ENCODE peak calls at places on chromosomes 4 and X, in nine cellular contexts. One of them, this sample, is unnamed.

GRCh38 chr4:101158136-101158485 is 189.2 kb downstream of the PPP3CA start:
- DNase-seq in SK-N-SH: no peak
- DNase-seq in ELR: peak
- DNase-seq in HT-29: no peak
- DNase-seq in NAMALWA: no peak
- DNase-seq in WERI-Rb-1: no peak
- DNase-seq in brain microvascular endothelial cell: no peak
- DNase-seq in NCI-H1105 treated with DMSO at 0.1 percent for 48 hours: no peak
- DNase-seq in heart left ventricle: no peak
- DNase-seq in this sample: no peak

GRCh38 chrX:11435568-11435967 is 142.4 kb downstream of the AMELX start:
- DNase-seq in brain microvascular endothelial cell: no peak
- DNase-seq in ELR: peak
- DNase-seq in NCI-H1105 treated with DMSO at 0.1 percent for 48 hours: no peak
- DNase-seq in HT-29: no peak
- DNase-seq in WERI-Rb-1: no peak
- DNase-seq in NAMALWA: no peak
- DNase-seq in heart left ventricle: no peak
- DNase-seq in SK-N-SH: no peak
- DNase-seq in this sample: no peak

GRCh38 chrX:17744896-17745523 is 7.7 kb downstream of the SCML1 start:
- DNase-seq in WERI-Rb-1: no peak
- DNase-seq in brain microvascular endothelial cell: no peak
- DNase-seq in NAMALWA: peak
- DNase-seq in NCI-H1105 treated with DMSO at 0.1 percent for 48 hours: peak
- DNase-seq in ELR: peak
- DNase-seq in heart left ventricle: no peak
- DNase-seq in SK-N-SH: no peak
- DNase-seq in HT-29: peak
- DNase-seq in this sample: no peak

GRCh38 chr4:67909910-67910905 is 26.4 kb upstream of the TMPRSS11D start:
- DNase-seq in NCI-H1105 treated with DMSO at 0.1 percent for 48 hours: no peak
- DNase-seq in heart left ventricle: no peak
- DNase-seq in ELR: peak
- DNase-seq in SK-N-SH: no peak
- DNase-seq in brain microvascular endothelial cell: no peak
- DNase-seq in WERI-Rb-1: no peak
- DNase-seq in NAMALWA: peak
- DNase-seq in HT-29: peak
- DNase-seq in this sample: peak

GRCh38 chr4:48862038-48862437 is 31.1 kb downstream of the OCIAD1 start:
- DNase-seq in ELR: no peak
- DNase-seq in brain microvascular endothelial cell: no peak
- DNase-seq in NAMALWA: no peak
- DNase-seq in WERI-Rb-1: no peak
- DNase-seq in HT-29: no peak
- DNase-seq in NCI-H1105 treated with DMSO at 0.1 percent for 48 hours: no peak
- DNase-seq in heart left ventricle: no peak
- DNase-seq in SK-N-SH: no peak
- DNase-seq in this sample: no peak

GRCh38 chr4:126065016-126065415 is 750.3 kb downstream of the FAT4 start:
- DNase-seq in ELR: no peak
- DNase-seq in brain microvascular endothelial cell: no peak
- DNase-seq in HT-29: no peak
- DNase-seq in NCI-H1105 treated with DMSO at 0.1 percent for 48 hours: no peak
- DNase-seq in heart left ventricle: no peak
- DNase-seq in NAMALWA: no peak
- DNase-seq in SK-N-SH: no peak
- DNase-seq in WERI-Rb-1: no peak
- DNase-seq in this sample: no peak

GRCh38 chrX:34586936-34587335 is 70.1 kb downstream of the TMEM47 start:
- DNase-seq in brain microvascular endothelial cell: no peak
- DNase-seq in heart left ventricle: no peak
- DNase-seq in NCI-H1105 treated with DMSO at 0.1 percent for 48 hours: no peak
- DNase-seq in ELR: no peak
- DNase-seq in SK-N-SH: no peak
- DNase-seq in NAMALWA: no peak
- DNase-seq in WERI-Rb-1: no peak
- DNase-seq in HT-29: no peak
- DNase-seq in this sample: no peak

GRCh38 chrX:111823703-111824102 is 52.3 kb upstream of the TRPC5OS start:
- DNase-seq in HT-29: no peak
- DNase-seq in heart left ventricle: no peak
- DNase-seq in brain microvascular endothelial cell: no peak
- DNase-seq in ELR: no peak
- DNase-seq in NCI-H1105 treated with DMSO at 0.1 percent for 48 hours: no peak
- DNase-seq in SK-N-SH: no peak
- DNase-seq in WERI-Rb-1: no peak
- DNase-seq in NAMALWA: no peak
- DNase-seq in this sample: no peak

GRCh38 chr4:122625156-122625555 is 4.3 kb upstream of the IL21 start:
- DNase-seq in ELR: no peak
- DNase-seq in heart left ventricle: no peak
- DNase-seq in HT-29: no peak
- DNase-seq in brain microvascular endothelial cell: peak
- DNase-seq in NAMALWA: no peak
- DNase-seq in WERI-Rb-1: no peak
- DNase-seq in NCI-H1105 treated with DMSO at 0.1 percent for 48 hours: no peak
- DNase-seq in SK-N-SH: no peak
- DNase-seq in this sample: no peak

GRCh38 chr4:57110635-57111546 is 706 bp upstream of the IGFBP7 start:
- DNase-seq in SK-N-SH: peak
- DNase-seq in NCI-H1105 treated with DMSO at 0.1 percent for 48 hours: no peak
- DNase-seq in brain microvascular endothelial cell: peak
- DNase-seq in WERI-Rb-1: peak
- DNase-seq in heart left ventricle: peak
- DNase-seq in ELR: peak
- DNase-seq in HT-29: no peak
- DNase-seq in NAMALWA: no peak
- DNase-seq in this sample: no peak

GRCh38 chrX:18548996-18549395 is 122.9 kb downstream of the RS1 start:
- DNase-seq in WERI-Rb-1: no peak
- DNase-seq in heart left ventricle: no peak
- DNase-seq in brain microvascular endothelial cell: no peak
- DNase-seq in ELR: no peak
- DNase-seq in HT-29: no peak
- DNase-seq in NCI-H1105 treated with DMSO at 0.1 percent for 48 hours: no peak
- DNase-seq in NAMALWA: no peak
- DNase-seq in SK-N-SH: no peak
- DNase-seq in this sample: no peak

GRCh38 chrX:7950865-7951264 is 23.7 kb upstream of the PNPLA4 start:
- DNase-seq in brain microvascular endothelial cell: no peak
- DNase-seq in NCI-H1105 treated with DMSO at 0.1 percent for 48 hours: no peak
- DNase-seq in NAMALWA: no peak
- DNase-seq in HT-29: no peak
- DNase-seq in WERI-Rb-1: no peak
- DNase-seq in SK-N-SH: no peak
- DNase-seq in heart left ventricle: no peak
- DNase-seq in ELR: no peak
- DNase-seq in this sample: peak

GRCh38 chr4:5798447-5798846 is 87.4 kb downstream of the EVC start:
- DNase-seq in heart left ventricle: peak
- DNase-seq in HT-29: no peak
- DNase-seq in NAMALWA: no peak
- DNase-seq in brain microvascular endothelial cell: no peak
- DNase-seq in NCI-H1105 treated with DMSO at 0.1 percent for 48 hours: no peak
- DNase-seq in SK-N-SH: no peak
- DNase-seq in ELR: no peak
- DNase-seq in WERI-Rb-1: no peak
- DNase-seq in this sample: no peak

GRCh38 chr4:151541438-151542071 is 132.6 kb downstream of the FHIP1A start:
- DNase-seq in brain microvascular endothelial cell: peak
- DNase-seq in ELR: peak
- DNase-seq in NAMALWA: no peak
- DNase-seq in heart left ventricle: no peak
- DNase-seq in SK-N-SH: peak
- DNase-seq in NCI-H1105 treated with DMSO at 0.1 percent for 48 hours: peak
- DNase-seq in HT-29: peak
- DNase-seq in WERI-Rb-1: no peak
- DNase-seq in this sample: no peak

GRCh38 chr4:86670739-86671138 is 76.6 kb downstream of the PTPN13 start:
- DNase-seq in brain microvascular endothelial cell: peak
- DNase-seq in heart left ventricle: no peak
- DNase-seq in SK-N-SH: no peak
- DNase-seq in NCI-H1105 treated with DMSO at 0.1 percent for 48 hours: no peak
- DNase-seq in HT-29: peak
- DNase-seq in WERI-Rb-1: no peak
- DNase-seq in NAMALWA: no peak
- DNase-seq in ELR: peak
- DNase-seq in this sample: no peak

GRCh38 chr4:15899511-15899910 is 39.0 kb downstream of the FGFBP1 start:
- DNase-seq in heart left ventricle: no peak
- DNase-seq in NCI-H1105 treated with DMSO at 0.1 percent for 48 hours: no peak
- DNase-seq in brain microvascular endothelial cell: no peak
- DNase-seq in WERI-Rb-1: no peak
- DNase-seq in HT-29: no peak
- DNase-seq in ELR: no peak
- DNase-seq in NAMALWA: no peak
- DNase-seq in SK-N-SH: no peak
- DNase-seq in this sample: no peak

GRCh38 chrX:30971761-30972603 is 82.9 kb upstream of the TAB3 start:
- DNase-seq in NAMALWA: peak
- DNase-seq in heart left ventricle: peak
- DNase-seq in SK-N-SH: peak
- DNase-seq in brain microvascular endothelial cell: peak
- DNase-seq in WERI-Rb-1: peak
- DNase-seq in ELR: peak
- DNase-seq in HT-29: peak
- DNase-seq in NCI-H1105 treated with DMSO at 0.1 percent for 48 hours: peak
- DNase-seq in this sample: peak

GRCh38 chr4:140790171-140790570 is 34.0 kb upstream of the TBC1D9 start:
- DNase-seq in heart left ventricle: no peak
- DNase-seq in NCI-H1105 treated with DMSO at 0.1 percent for 48 hours: no peak
- DNase-seq in brain microvascular endothelial cell: no peak
- DNase-seq in HT-29: no peak
- DNase-seq in NAMALWA: no peak
- DNase-seq in SK-N-SH: no peak
- DNase-seq in ELR: no peak
- DNase-seq in WERI-Rb-1: no peak
- DNase-seq in this sample: no peak

GRCh38 chrX:1246816-1247215 is 21.8 kb upstream of the CSF2RA start:
- DNase-seq in NCI-H1105 treated with DMSO at 0.1 percent for 48 hours: no peak
- DNase-seq in HT-29: peak
- DNase-seq in brain microvascular endothelial cell: peak
- DNase-seq in WERI-Rb-1: peak
- DNase-seq in ELR: peak
- DNase-seq in heart left ventricle: peak
- DNase-seq in SK-N-SH: peak
- DNase-seq in NAMALWA: peak
- DNase-seq in this sample: peak

GRCh38 chr4:53478671-53479456 is 101.4 kb downstream of the FIP1L1 start:
- DNase-seq in heart left ventricle: no peak
- DNase-seq in NAMALWA: no peak
- DNase-seq in ELR: peak
- DNase-seq in HT-29: no peak
- DNase-seq in NCI-H1105 treated with DMSO at 0.1 percent for 48 hours: no peak
- DNase-seq in WERI-Rb-1: no peak
- DNase-seq in SK-N-SH: no peak
- DNase-seq in brain microvascular endothelial cell: peak
- DNase-seq in this sample: no peak

GRCh38 chr4:120760047-120760446 is 162.5 kb downstream of the PRDM5 start:
- DNase-seq in heart left ventricle: no peak
- DNase-seq in NCI-H1105 treated with DMSO at 0.1 percent for 48 hours: no peak
- DNase-seq in NAMALWA: no peak
- DNase-seq in HT-29: no peak
- DNase-seq in SK-N-SH: no peak
- DNase-seq in WERI-Rb-1: no peak
- DNase-seq in ELR: no peak
- DNase-seq in brain microvascular endothelial cell: no peak
- DNase-seq in this sample: no peak

GRCh38 chr4:94504545-94504944 is 52.8 kb downstream of the PDLIM5 start:
- DNase-seq in NCI-H1105 treated with DMSO at 0.1 percent for 48 hours: no peak
- DNase-seq in heart left ventricle: no peak
- DNase-seq in ELR: no peak
- DNase-seq in SK-N-SH: no peak
- DNase-seq in WERI-Rb-1: no peak
- DNase-seq in brain microvascular endothelial cell: no peak
- DNase-seq in NAMALWA: no peak
- DNase-seq in HT-29: no peak
- DNase-seq in this sample: no peak

GRCh38 chr4:93084599-93085305 is 743.8 kb upstream of the ATOH1 start:
- DNase-seq in NCI-H1105 treated with DMSO at 0.1 percent for 48 hours: no peak
- DNase-seq in brain microvascular endothelial cell: no peak
- DNase-seq in NAMALWA: no peak
- DNase-seq in HT-29: no peak
- DNase-seq in WERI-Rb-1: no peak
- DNase-seq in SK-N-SH: no peak
- DNase-seq in ELR: no peak
- DNase-seq in heart left ventricle: no peak
- DNase-seq in this sample: no peak

GRCh38 chrX:70262952-70263567 is 3.1 kb upstream of the P2RY4 start:
- DNase-seq in NCI-H1105 treated with DMSO at 0.1 percent for 48 hours: peak
- DNase-seq in brain microvascular endothelial cell: peak
- DNase-seq in ELR: peak
- DNase-seq in heart left ventricle: peak
- DNase-seq in WERI-Rb-1: peak
- DNase-seq in NAMALWA: peak
- DNase-seq in HT-29: peak
- DNase-seq in SK-N-SH: peak
- DNase-seq in this sample: peak

GRCh38 chr4:98642991-98643426 is 15.4 kb downstream of the TSPAN5 start:
- DNase-seq in brain microvascular endothelial cell: peak
- DNase-seq in NCI-H1105 treated with DMSO at 0.1 percent for 48 hours: no peak
- DNase-seq in ELR: peak
- DNase-seq in heart left ventricle: no peak
- DNase-seq in SK-N-SH: no peak
- DNase-seq in NAMALWA: no peak
- DNase-seq in WERI-Rb-1: no peak
- DNase-seq in HT-29: peak
- DNase-seq in this sample: no peak

GRCh38 chr4:56757270-56757746 is 64.2 kb downstream of the SPINK2 start:
- DNase-seq in WERI-Rb-1: peak
- DNase-seq in SK-N-SH: no peak
- DNase-seq in NAMALWA: peak
- DNase-seq in NCI-H1105 treated with DMSO at 0.1 percent for 48 hours: no peak
- DNase-seq in brain microvascular endothelial cell: peak
- DNase-seq in heart left ventricle: no peak
- DNase-seq in ELR: peak
- DNase-seq in HT-29: peak
- DNase-seq in this sample: peak

GRCh38 chr4:56767567-56767966 is 53.9 kb downstream of the SPINK2 start:
- DNase-seq in brain microvascular endothelial cell: no peak
- DNase-seq in WERI-Rb-1: no peak
- DNase-seq in heart left ventricle: no peak
- DNase-seq in ELR: no peak
- DNase-seq in SK-N-SH: no peak
- DNase-seq in NAMALWA: no peak
- DNase-seq in NCI-H1105 treated with DMSO at 0.1 percent for 48 hours: no peak
- DNase-seq in HT-29: no peak
- DNase-seq in this sample: no peak

GRCh38 chr4:117137143-117137542 is 51.8 kb upstream of the TRAM1L1 start:
- DNase-seq in heart left ventricle: no peak
- DNase-seq in WERI-Rb-1: no peak
- DNase-seq in NAMALWA: no peak
- DNase-seq in brain microvascular endothelial cell: peak
- DNase-seq in SK-N-SH: no peak
- DNase-seq in NCI-H1105 treated with DMSO at 0.1 percent for 48 hours: no peak
- DNase-seq in HT-29: no peak
- DNase-seq in ELR: peak
- DNase-seq in this sample: no peak

GRCh38 chr4:120694973-120695372 is 227.6 kb downstream of the PRDM5 start:
- DNase-seq in WERI-Rb-1: no peak
- DNase-seq in ELR: peak
- DNase-seq in HT-29: peak
- DNase-seq in NCI-H1105 treated with DMSO at 0.1 percent for 48 hours: no peak
- DNase-seq in brain microvascular endothelial cell: peak
- DNase-seq in SK-N-SH: peak
- DNase-seq in heart left ventricle: no peak
- DNase-seq in NAMALWA: no peak
- DNase-seq in this sample: no peak

GRCh38 chr4:6546681-6547447 is 28.1 kb upstream of the MAN2B2 start:
- DNase-seq in ELR: peak
- DNase-seq in WERI-Rb-1: peak
- DNase-seq in NCI-H1105 treated with DMSO at 0.1 percent for 48 hours: peak
- DNase-seq in brain microvascular endothelial cell: peak
- DNase-seq in HT-29: peak
- DNase-seq in SK-N-SH: peak
- DNase-seq in heart left ventricle: peak
- DNase-seq in NAMALWA: peak
- DNase-seq in this sample: peak

GRCh38 chrX:6782831-6783230 is 247.9 kb upstream of the VCX3A start:
- DNase-seq in brain microvascular endothelial cell: no peak
- DNase-seq in NAMALWA: no peak
- DNase-seq in ELR: no peak
- DNase-seq in SK-N-SH: no peak
- DNase-seq in heart left ventricle: no peak
- DNase-seq in NCI-H1105 treated with DMSO at 0.1 percent for 48 hours: no peak
- DNase-seq in WERI-Rb-1: no peak
- DNase-seq in HT-29: no peak
- DNase-seq in this sample: no peak

This sample was measured in OCI-LY7.